ENCODE peak calls at places on chromosomes 7 and 10, in nine cellular contexts. L is suprapubic skin, B is esophagus squamous epithelium, P is endothelial cell of umbilical vein, G is ovary, H is Peyer's patch, Z is heart left ventricle, S is A549, A is HCT116. F is an unnamed sample.

GRCh38 chr7:32937344-32938174 is 19.7 kb upstream of the FKBP9 start:
- DNase-seq in L (peak), B (no peak), P (peak), G (peak), H (no peak), Z (peak), S (peak), A (no peak), F (peak)

GRCh38 chr10:112775892-112776679 is 174.0 kb upstream of the TCF7L2 start:
- DNase-seq in L (no peak), B (no peak), P (no peak), G (no peak), H (no peak), Z (no peak), S (no peak), A (no peak), F (no peak)

GRCh38 chr10:30883751-30884150 is 147.9 kb downstream of the ZNF438 start:
- DNase-seq in L (no peak), B (no peak), P (no peak), G (no peak), H (no peak), Z (no peak), S (no peak), A (no peak), F (no peak)

GRCh38 chr10:33327750-33328149 is 6.7 kb downstream of the NRP1 start:
- DNase-seq in L (no peak), B (no peak), P (peak), G (no peak), H (no peak), Z (no peak), S (no peak), A (no peak), F (no peak)

GRCh38 chr10:80611481-80611880 is 73.8 kb downstream of the SH2D4B start:
- DNase-seq in L (no peak), B (no peak), P (no peak), G (no peak), H (no peak), Z (no peak), S (no peak), A (no peak), F (no peak)

GRCh38 chr7:77416621-77417371 is 647 bp upstream of the GSAP start:
- DNase-seq in L (no peak), B (no peak), P (peak), G (no peak), H (no peak), Z (no peak), S (peak), A (no peak), F (no peak)

GRCh38 chr10:60869916-60870728 is 73.9 kb downstream of the RHOBTB1 start:
- DNase-seq in L (no peak), B (no peak), P (no peak), G (no peak), H (no peak), Z (no peak), S (no peak), A (no peak), F (no peak)

GRCh38 chr7:123366991-123367390 is 167.2 kb upstream of the SLC13A1 start:
- DNase-seq in L (no peak), B (no peak), P (no peak), G (no peak), H (no peak), Z (no peak), S (no peak), A (no peak), F (no peak)

GRCh38 chr10:129784286-129784685 is 179.8 kb downstream of the EBF3 start:
- DNase-seq in L (peak), B (no peak), P (no peak), G (no peak), H (no peak), Z (no peak), S (no peak), A (no peak), F (no peak)

GRCh38 chr10:123556049-123556448 is 110.1 kb upstream of the GPR26 start:
- DNase-seq in L (peak), B (no peak), P (no peak), G (no peak), H (no peak), Z (no peak), S (no peak), A (no peak), F (no peak)

GRCh38 chr7:115260381-115260780 is 338.5 kb downstream of the MDFIC start:
- DNase-seq in L (no peak), B (no peak), P (no peak), G (no peak), H (no peak), Z (no peak), S (no peak), A (no peak), F (no peak)

GRCh38 chr10:63763744-63764143 is 242.5 kb downstream of the REEP3 start:
- DNase-seq in L (no peak), B (no peak), P (no peak), G (no peak), H (no peak), Z (no peak), S (peak), A (no peak), F (no peak)

GRCh38 chr7:157378390-157378789 is 41.6 kb downstream of the DNAJB6 start:
- DNase-seq in L (peak), B (no peak), P (no peak), G (no peak), H (no peak), Z (no peak), S (no peak), A (no peak), F (no peak)

GRCh38 chr10:126955934-126956711 is 50.9 kb downstream of the DOCK1 start:
- DNase-seq in L (no peak), B (no peak), P (no peak), G (no peak), H (no peak), Z (no peak), S (no peak), A (no peak), F (no peak)

GRCh38 chr7:17939111-17939669 is 1.1 kb downstream of the SNX13 start:
- DNase-seq in L (no peak), B (no peak), P (peak), G (no peak), H (no peak), Z (no peak), S (peak), A (no peak), F (no peak)

GRCh38 chr7:156080596-156080995 is 268.3 kb upstream of the SHH start:
- DNase-seq in L (no peak), B (no peak), P (no peak), G (no peak), H (no peak), Z (no peak), S (no peak), A (no peak), F (no peak)

GRCh38 chr10:100972115-100972903 is 3.0 kb downstream of the SEMA4G start:
- DNase-seq in L (peak), B (no peak), P (no peak), G (no peak), H (no peak), Z (no peak), S (no peak), A (no peak), F (no peak)
- TF ChIP-seq POLR2A in L (no peak), B (no peak), P (no peak), G (no peak), H (no peak), Z (no peak), S (no peak), A (no peak), F (no peak)

GRCh38 chr10:72015868-72016267 is 51.7 kb downstream of the CHST3 start:
- DNase-seq in L (no peak), B (no peak), P (no peak), G (no peak), H (no peak), Z (no peak), S (no peak), A (no peak), F (no peak)
- H3K27ac ChIP-seq in L (no peak), B (no peak), P (no peak), G (no peak), H (no peak), Z (no peak), S (no peak), A (no peak), F (peak)

GRCh38 chr10:17023386-17024298 is 106.0 kb downstream of the CUBN start:
- DNase-seq in L (peak), B (peak), P (peak), G (peak), H (no peak), Z (peak), S (peak), A (peak), F (peak)
- TF ChIP-seq POLR2A in L (no peak), B (no peak), P (peak), G (no peak), H (no peak), Z (no peak), S (no peak), A (no peak), F (no peak)

GRCh38 chr7:139829654-139830130 is 628 bp downstream of the TBXAS1 start:
- DNase-seq in L (no peak), B (no peak), P (peak), G (no peak), H (no peak), Z (no peak), S (no peak), A (no peak), F (no peak)
- H3K27ac ChIP-seq in L (no peak), B (peak), P (no peak), G (no peak), H (peak), Z (no peak), S (peak), A (no peak), F (no peak)

DNA sequence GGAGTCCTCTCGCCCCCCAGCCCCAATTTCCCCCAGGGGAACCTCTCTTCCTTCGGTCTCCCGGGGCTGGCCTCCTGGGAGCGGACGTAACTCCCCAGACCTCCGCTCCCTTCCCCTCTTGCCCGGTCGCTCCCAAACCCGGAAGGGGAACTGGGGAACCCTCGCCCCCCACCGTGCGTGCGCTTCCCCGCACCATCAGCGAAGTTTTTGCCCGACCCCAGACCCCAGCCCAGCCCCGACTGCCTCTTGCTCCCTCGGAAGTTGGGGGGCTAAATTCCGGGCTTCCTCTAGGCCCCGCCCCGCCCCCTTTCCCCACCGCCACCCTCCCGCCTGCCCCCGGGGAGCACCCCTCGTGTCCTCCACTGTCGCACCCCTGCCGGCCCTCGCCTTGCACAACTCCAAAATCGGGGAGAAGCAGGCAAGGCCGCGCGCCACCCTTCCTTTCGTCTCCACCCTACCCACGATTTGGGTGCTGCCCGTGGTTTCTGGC is 447 bp downstream of the GNB2 start:
- DNase-seq in L (peak), B (no peak), P (no peak), G (peak), H (no peak), Z (peak), S (no peak), A (no peak), F (peak)
- TF ChIP-seq POLR2A in L (no peak), B (no peak), P (no peak), G (no peak), H (no peak), Z (no peak), S (no peak), A (no peak), F (peak)

GRCh38 chr7:35721288-35721687 is 26.4 kb upstream of the HERPUD2 start:
- DNase-seq in L (no peak), B (no peak), P (no peak), G (no peak), H (no peak), Z (no peak), S (no peak), A (no peak), F (no peak)

GRCh38 chr7:35720032-35720431 is 25.1 kb upstream of the HERPUD2 start:
- DNase-seq in L (no peak), B (no peak), P (no peak), G (no peak), H (no peak), Z (no peak), S (no peak), A (no peak), F (no peak)

GRCh38 chr7:35723011-35723410 is 28.1 kb upstream of the HERPUD2 start:
- DNase-seq in L (no peak), B (no peak), P (no peak), G (no peak), H (no peak), Z (no peak), S (peak), A (no peak), F (no peak)

GRCh38 chr7:35720849-35721248 is 25.9 kb upstream of the HERPUD2 start:
- DNase-seq in L (no peak), B (no peak), P (no peak), G (no peak), H (no peak), Z (no peak), S (no peak), A (no peak), F (no peak)

DNA sequence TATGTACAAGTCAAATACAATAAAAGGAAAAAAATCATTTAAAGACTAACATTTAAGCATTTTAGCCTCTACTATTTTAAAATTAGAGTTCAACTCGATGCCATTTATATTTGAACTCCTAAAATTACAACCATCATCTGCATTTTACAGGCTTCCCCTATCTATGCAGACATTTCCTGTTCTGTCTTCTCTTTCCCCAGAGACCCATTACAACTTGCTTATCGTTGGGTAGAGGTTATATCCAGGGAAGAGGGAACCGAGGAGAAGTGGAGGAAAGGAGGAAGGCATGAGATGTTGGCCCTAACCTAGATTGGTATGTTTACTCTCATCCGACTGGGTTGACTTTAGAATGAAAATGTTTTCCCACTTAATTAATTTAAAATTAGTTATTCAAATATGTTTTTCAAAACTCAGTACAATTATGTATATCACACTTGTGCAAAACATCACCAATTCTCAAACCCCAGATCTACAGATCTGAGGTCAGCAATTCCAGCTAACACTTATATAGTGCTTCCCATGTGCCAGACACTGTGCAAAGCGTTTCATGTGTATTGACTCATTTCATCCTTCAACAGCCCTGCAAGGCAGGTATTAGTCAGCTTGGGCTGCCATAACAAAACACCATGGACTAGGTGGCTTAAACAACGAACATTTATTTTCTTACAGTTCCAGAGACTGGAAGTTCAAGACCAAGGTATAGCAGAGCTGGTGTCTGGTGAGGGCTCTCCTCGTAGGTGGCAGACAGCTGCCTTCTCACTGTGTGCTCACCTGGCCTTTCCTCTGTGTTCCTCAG is 27.3 kb upstream of the HERPUD2 start:
- DNase-seq in L (no peak), B (no peak), P (no peak), G (no peak), H (no peak), Z (no peak), S (no peak), A (no peak), F (no peak)
- H3K27ac ChIP-seq in L (no peak), B (no peak), P (no peak), G (no peak), H (no peak), Z (no peak), S (no peak), A (no peak), F (no peak)

GRCh38 chr7:21945374-21946227 is at the start of gene CDCA7L:
- DNase-seq in L (peak), B (no peak), P (peak), G (peak), H (peak), Z (peak), S (peak), A (peak), F (peak)
- TF ChIP-seq POLR2A in L (no peak), B (no peak), P (peak), G (peak), H (peak), Z (no peak), S (peak), A (peak), F (peak)

GRCh38 chr7:139439375-139439774 is 44.1 kb downstream of the KLRG2 start:
- DNase-seq in L (no peak), B (no peak), P (no peak), G (no peak), H (no peak), Z (no peak), S (no peak), A (no peak), F (no peak)
- H3K27ac ChIP-seq in L (no peak), B (no peak), P (no peak), G (no peak), H (no peak), Z (no peak), S (no peak), A (no peak), F (no peak)

GRCh38 chr7:44573464-44574285 is at the start of gene DDX56:
- DNase-seq in L (peak), B (peak), P (peak), G (peak), H (peak), Z (peak), S (peak), A (peak), F (peak)
- TF ChIP-seq POLR2A in L (peak), B (peak), P (peak), G (peak), H (peak), Z (peak), S (peak), A (peak), F (peak)

GRCh38 chr7:146659732-146660131 is 543.1 kb downstream of the CNTNAP2 start:
- DNase-seq in L (no peak), B (no peak), P (no peak), G (no peak), H (no peak), Z (no peak), S (no peak), A (no peak), F (no peak)

GRCh38 chr7:146656988-146657387 is 540.4 kb downstream of the CNTNAP2 start:
- DNase-seq in L (no peak), B (no peak), P (no peak), G (no peak), H (no peak), Z (no peak), S (no peak), A (no peak), F (no peak)

GRCh38 chr7:146655928-146656797 is 539.6 kb downstream of the CNTNAP2 start:
- DNase-seq in L (no peak), B (no peak), P (no peak), G (no peak), H (no peak), Z (no peak), S (no peak), A (no peak), F (no peak)

GRCh38 chr7:146660839-146661238 is 544.2 kb downstream of the CNTNAP2 start:
- DNase-seq in L (no peak), B (no peak), P (no peak), G (no peak), H (no peak), Z (no peak), S (no peak), A (no peak), F (no peak)

DNA sequence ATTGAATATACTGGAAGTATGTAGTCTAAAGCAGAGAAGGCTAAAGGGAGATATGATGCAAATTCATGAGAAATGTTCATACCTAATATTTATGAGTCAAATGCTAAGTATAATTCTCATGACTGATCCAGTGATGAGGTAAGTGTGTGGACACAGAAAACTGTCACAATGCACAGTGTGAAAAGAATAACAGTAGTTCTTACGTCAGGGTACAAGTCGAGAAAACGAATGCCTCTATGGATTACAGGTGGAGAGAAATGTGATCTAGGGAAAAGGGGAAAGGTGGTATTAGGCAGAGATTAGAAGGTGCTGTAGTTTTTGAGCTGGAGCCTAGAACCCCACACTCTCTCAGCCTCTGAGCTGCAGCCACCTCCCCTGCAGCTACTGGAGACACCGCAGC is 542.0 kb downstream of the CNTNAP2 start:
- DNase-seq in L (no peak), B (no peak), P (no peak), G (no peak), H (no peak), Z (no peak), S (no peak), A (no peak), F (no peak)
- H3K27ac ChIP-seq in L (no peak), B (no peak), P (no peak), G (no peak), H (no peak), Z (no peak), S (no peak), A (no peak), F (no peak)

F was measured in uterus.